ENCODE peak calls at places on chromosome 11, in eight cellular contexts. One of them, this sample, is unnamed.

GRCh38 chr11:17764446-17765218 is 30.1 kb downstream of the KCNC1 start:
- DNase-seq in GM12865: no peak
- DNase-seq in activated T-helper 1 cell treated with anti-CD3 and anti-CD28 coated beads, Interleukin-12 subunit alpha, Interleukin-12 subunit beta, Interleukin-2, Interleukin-4 antibody, amounts not matched to agents 30 ng/mL and 10 ng/mL and 1 ng/mL, durations not matched to agents 14 hours and 24 hours and 36 hours: no peak
- DNase-seq in HCT116: no peak
- DNase-seq in nucleus accumbens: peak
- DNase-seq in activated B cell treated with CpG ODN at 0.5 μM for 24 hours: no peak
- DNase-seq in AG04450: no peak
- DNase-seq in HT1080: no peak
- DNase-seq in this sample: no peak

GRCh38 chr11:93570759-93571413 is 27.7 kb upstream of the SMCO4 start:
- DNase-seq in GM12865: no peak
- DNase-seq in activated T-helper 1 cell treated with anti-CD3 and anti-CD28 coated beads, Interleukin-12 subunit alpha, Interleukin-12 subunit beta, Interleukin-2, Interleukin-4 antibody, amounts not matched to agents 30 ng/mL and 10 ng/mL and 1 ng/mL, durations not matched to agents 14 hours and 24 hours and 36 hours: no peak
- DNase-seq in HCT116: no peak
- DNase-seq in nucleus accumbens: no peak
- DNase-seq in activated B cell treated with CpG ODN at 0.5 μM for 24 hours: no peak
- DNase-seq in AG04450: no peak
- DNase-seq in HT1080: peak
- DNase-seq in this sample: no peak

GRCh38 chr11:75773595-75774353 is 5.2 kb downstream of the DGAT2 start:
- DNase-seq in GM12865: peak
- DNase-seq in activated T-helper 1 cell treated with anti-CD3 and anti-CD28 coated beads, Interleukin-12 subunit alpha, Interleukin-12 subunit beta, Interleukin-2, Interleukin-4 antibody, amounts not matched to agents 30 ng/mL and 10 ng/mL and 1 ng/mL, durations not matched to agents 14 hours and 24 hours and 36 hours: peak
- DNase-seq in HCT116: no peak
- DNase-seq in nucleus accumbens: no peak
- DNase-seq in activated B cell treated with CpG ODN at 0.5 μM for 24 hours: peak
- DNase-seq in AG04450: no peak
- DNase-seq in HT1080: no peak
- DNase-seq in this sample: no peak

GRCh38 chr11:116792869-116793475 is 1.3 kb upstream of the APOA5 start:
- DNase-seq in GM12865: no peak
- DNase-seq in activated T-helper 1 cell treated with anti-CD3 and anti-CD28 coated beads, Interleukin-12 subunit alpha, Interleukin-12 subunit beta, Interleukin-2, Interleukin-4 antibody, amounts not matched to agents 30 ng/mL and 10 ng/mL and 1 ng/mL, durations not matched to agents 14 hours and 24 hours and 36 hours: no peak
- DNase-seq in HCT116: no peak
- DNase-seq in nucleus accumbens: no peak
- DNase-seq in activated B cell treated with CpG ODN at 0.5 μM for 24 hours: no peak
- DNase-seq in AG04450: no peak
- DNase-seq in HT1080: peak
- DNase-seq in this sample: no peak

GRCh38 chr11:29310016-29310415 is 706.8 kb downstream of the KCNA4 start:
- DNase-seq in GM12865: no peak
- DNase-seq in activated T-helper 1 cell treated with anti-CD3 and anti-CD28 coated beads, Interleukin-12 subunit alpha, Interleukin-12 subunit beta, Interleukin-2, Interleukin-4 antibody, amounts not matched to agents 30 ng/mL and 10 ng/mL and 1 ng/mL, durations not matched to agents 14 hours and 24 hours and 36 hours: no peak
- DNase-seq in HCT116: no peak
- DNase-seq in nucleus accumbens: no peak
- DNase-seq in activated B cell treated with CpG ODN at 0.5 μM for 24 hours: no peak
- DNase-seq in AG04450: peak
- DNase-seq in HT1080: peak
- DNase-seq in this sample: no peak

GRCh38 chr11:45658292-45658991 is 7.0 kb downstream of the CHST1 start:
- DNase-seq in GM12865: no peak
- DNase-seq in activated T-helper 1 cell treated with anti-CD3 and anti-CD28 coated beads, Interleukin-12 subunit alpha, Interleukin-12 subunit beta, Interleukin-2, Interleukin-4 antibody, amounts not matched to agents 30 ng/mL and 10 ng/mL and 1 ng/mL, durations not matched to agents 14 hours and 24 hours and 36 hours: no peak
- DNase-seq in HCT116: no peak
- DNase-seq in nucleus accumbens: peak
- DNase-seq in activated B cell treated with CpG ODN at 0.5 μM for 24 hours: no peak
- DNase-seq in AG04450: no peak
- DNase-seq in HT1080: peak
- DNase-seq in this sample: no peak

GRCh38 chr11:119471329-119471728 is 48.4 kb upstream of the THY1 start:
- DNase-seq in GM12865: no peak
- DNase-seq in activated T-helper 1 cell treated with anti-CD3 and anti-CD28 coated beads, Interleukin-12 subunit alpha, Interleukin-12 subunit beta, Interleukin-2, Interleukin-4 antibody, amounts not matched to agents 30 ng/mL and 10 ng/mL and 1 ng/mL, durations not matched to agents 14 hours and 24 hours and 36 hours: no peak
- DNase-seq in HCT116: no peak
- DNase-seq in nucleus accumbens: no peak
- DNase-seq in activated B cell treated with CpG ODN at 0.5 μM for 24 hours: no peak
- DNase-seq in AG04450: no peak
- DNase-seq in HT1080: no peak
- DNase-seq in this sample: no peak

GRCh38 chr11:130383363-130384168 is 44.8 kb downstream of the ADAMTS8 start:
- DNase-seq in GM12865: no peak
- DNase-seq in activated T-helper 1 cell treated with anti-CD3 and anti-CD28 coated beads, Interleukin-12 subunit alpha, Interleukin-12 subunit beta, Interleukin-2, Interleukin-4 antibody, amounts not matched to agents 30 ng/mL and 10 ng/mL and 1 ng/mL, durations not matched to agents 14 hours and 24 hours and 36 hours: no peak
- DNase-seq in HCT116: no peak
- DNase-seq in nucleus accumbens: no peak
- DNase-seq in activated B cell treated with CpG ODN at 0.5 μM for 24 hours: no peak
- DNase-seq in AG04450: peak
- DNase-seq in HT1080: peak
- DNase-seq in this sample: no peak

This sample was measured in glomerular endothelial cell.